ENCODE peak calls at places on chromosomes 16 and 17, in nine cellular contexts. Y is Right ventricle myocardium superior; K is NCI-H1436; G is breast epithelium; C is HTR-8/SVneo; X is kidney tubule cell; L is GM13976; S is neural progenitor cell; E is activated CD4-positive, alpha-beta T cell treated with anti-CD3 and anti-CD28 coated beads, Interleukin-2, amount 50 U/mL, for 1 hour. H is an unnamed sample.

GRCh38 chr16:4548124-4548523 is 8.0 kb upstream of the C16orf96 start:
- DNase-seq in C (no peak), L (no peak), G (no peak), S (no peak), K (no peak), E (no peak), X (no peak), Y (no peak), H (no peak)

GRCh38 chr17:75900691-75901533 is 3.8 kb downstream of the MRPL38 start:
- DNase-seq in X (no peak), Y (no peak), K (no peak), G (no peak), L (no peak), C (no peak), E (no peak), S (peak; percentile 1), H (no peak)

GRCh38 chr16:72098936-72099335 is 5.3 kb downstream of the DHX38 start:
- DNase-seq in C (no peak), K (no peak), G (no peak), X (no peak), L (no peak), S (peak; percentile 8), Y (no peak), E (no peak), H (no peak)

GRCh38 chr17:9576521-9577401 is at the start of gene CFAP52:
- DNase-seq in K (peak; percentile 49), S (peak; percentile 92), G (peak; percentile 56), X (peak; percentile 81), L (peak; percentile 85), E (peak; percentile 70), Y (peak; percentile 86), C (peak; percentile 79), H (peak; percentile 89)

GRCh38 chr17:39187152-39187830 is 10.2 kb downstream of the CACNB1 start:
- DNase-seq in G (no peak), Y (no peak), K (no peak), S (no peak), X (no peak), E (no peak), C (no peak), L (no peak), H (no peak)

GRCh38 chr17:75774988-75775668 is 9.5 kb upstream of the UNK start:
- DNase-seq in G (peak; percentile 49), Y (no peak), C (no peak), K (no peak), L (no peak), E (no peak), X (peak; percentile 81), S (no peak), H (peak; percentile 54)

GRCh38 chr16:56983211-56983751 is 6.1 kb upstream of the NLRC5 start:
- DNase-seq in C (no peak), G (no peak), E (no peak), K (no peak), S (no peak), Y (no peak), X (no peak), L (no peak), H (no peak)

GRCh38 chr16:12067714-12068401 is 91.3 kb downstream of the SNX29 start:
- DNase-seq in C (peak; percentile 79), G (peak; percentile 51), K (peak; percentile 70), S (peak; percentile 77), L (peak; percentile 81), Y (peak; percentile 48), E (no peak), X (peak; percentile 79), H (peak; percentile 64)

GRCh38 chr17:82893779-82894178 is 54.0 kb upstream of the ZNF750 start:
- DNase-seq in S (no peak), K (no peak), C (no peak), E (no peak), X (no peak), L (no peak), G (no peak), Y (peak; percentile 13), H (no peak)

GRCh38 chr16:67384778-67385510 is 8.4 kb downstream of the TPPP3 start:
- DNase-seq in X (no peak), E (no peak), G (no peak), K (no peak), Y (no peak), S (no peak), C (no peak), L (no peak), H (no peak)

GRCh38 chr16:4298761-4299522 is 16.9 kb upstream of the GLIS2 start:
- DNase-seq in G (peak; percentile 78), S (peak; percentile 48), X (peak; percentile 94), C (peak; percentile 95), L (peak; percentile 13), K (no peak), E (no peak), Y (peak; percentile 81), H (no peak)

GRCh38 chr17:45129426-45129939 is 2.8 kb downstream of the PLCD3 start:
- DNase-seq in S (peak; percentile 70), X (peak; percentile 49), E (no peak), K (no peak), Y (peak; percentile 60), C (no peak), G (no peak), L (no peak), H (no peak)

GRCh38 chr16:3597676-3598075 is 13.7 kb downstream of the SLX4 start:
- DNase-seq in X (no peak), C (no peak), G (no peak), K (no peak), E (no peak), L (no peak), Y (no peak), S (no peak), H (no peak)

GRCh38 chr16:24538756-24539294 is 541 bp upstream of the RBBP6 start:
- DNase-seq in C (peak; percentile 65), L (no peak), X (no peak), K (peak; percentile 85), Y (no peak), E (no peak), S (no peak), G (no peak), H (no peak)

GRCh38 chr17:58161566-58161965 is 5.2 kb upstream of the OR4D2 start:
- DNase-seq in G (no peak), C (no peak), S (no peak), Y (no peak), E (no peak), K (no peak), L (no peak), X (no peak), H (no peak)

GRCh38 chr16:72101195-72101594 is 7.5 kb downstream of the DHX38 start:
- DNase-seq in X (no peak), Y (no peak), K (no peak), S (no peak), G (no peak), L (no peak), C (no peak), E (no peak), H (no peak)

GRCh38 chr17:48427598-48427997 is 2.4 kb downstream of the SKAP1 start:
- DNase-seq in S (no peak), K (no peak), X (peak; percentile 35), C (no peak), L (peak; percentile 77), Y (no peak), G (no peak), E (peak; percentile 58), H (no peak)

GRCh38 chr16:69611103-69611640 is 45.4 kb downstream of the NFAT5 start:
- DNase-seq in G (no peak), L (no peak), S (no peak), C (no peak), Y (no peak), K (no peak), E (no peak), X (no peak), H (no peak)

GRCh38 chr16:30458561-30459394 is 13.1 kb upstream of the SEPHS2 start:
- DNase-seq in K (no peak), E (peak; percentile 59), G (no peak), S (no peak), C (no peak), L (peak; percentile 73), X (no peak), Y (peak; percentile 71), H (no peak)

GRCh38 chr16:19601083-19601976 is 45.8 kb downstream of the VPS35L start:
- DNase-seq in K (peak; percentile 22), X (peak; percentile 35), E (peak; percentile 34), G (no peak), Y (no peak), C (peak; percentile 11), L (peak; percentile 41), S (peak; percentile 64), H (no peak)

GRCh38 chr17:3808701-3809100 is 7.7 kb upstream of the ITGAE start:
- DNase-seq in S (no peak), L (no peak), E (no peak), G (no peak), Y (no peak), X (peak; percentile 49), K (no peak), C (no peak), H (no peak)

GRCh38 chr17:82791532-82791931 is 39.7 kb downstream of the TBCD start:
- DNase-seq in E (no peak), G (no peak), L (no peak), K (no peak), Y (no peak), S (no peak), C (peak; percentile 56), X (peak; percentile 89), H (no peak)

GRCh38 chr16:66522816-66523590 is 26.9 kb downstream of the TK2 start:
- DNase-seq in K (no peak), Y (no peak), E (no peak), S (no peak), L (no peak), G (no peak), X (no peak), C (no peak), H (no peak)

GRCh38 chr16:86772231-86772510 is 193.8 kb downstream of the FOXL1 start:
- DNase-seq in K (no peak), X (peak; percentile 68), E (no peak), S (no peak), Y (no peak), C (peak; percentile 47), G (no peak), L (no peak), H (no peak)

GRCh38 chr17:2067559-2067958 is 12.7 kb downstream of the HIC1 start:
- DNase-seq in S (no peak), G (no peak), E (no peak), L (no peak), X (no peak), K (no peak), C (no peak), Y (peak; percentile 54), H (peak; percentile 70)

GRCh38 chr16:89054261-89054661 is 39.4 kb upstream of the ACSF3 start:
- DNase-seq in K (no peak), G (no peak), C (no peak), S (peak; percentile 35), L (no peak), Y (no peak), E (no peak), X (no peak), H (no peak)

GRCh38 chr17:57604771-57605733 is 140.0 kb downstream of the CCDC182 start:
- DNase-seq in K (peak; percentile 91), C (no peak), E (peak; percentile 31), G (peak; percentile 24), X (peak; percentile 48), S (peak; percentile 38), Y (peak; percentile 72), L (peak; percentile 71), H (no peak)

GRCh38 chr17:5131146-5131715 is 15.4 kb downstream of the USP6 start:
- DNase-seq in K (no peak), C (no peak), X (no peak), L (no peak), Y (no peak), S (no peak), G (no peak), E (no peak), H (peak; percentile 14)

GRCh38 chr17:57009737-57010445 is 32.0 kb downstream of the SCPEP1 start:
- DNase-seq in X (peak; percentile 55), L (peak; percentile 77), G (no peak), C (peak; percentile 86), S (peak; percentile 69), E (peak; percentile 38), K (peak; percentile 80), Y (no peak), H (peak; percentile 65)

GRCh38 chr17:9004132-9004960 is 17.0 kb upstream of the NTN1 start:
- DNase-seq in G (no peak), Y (no peak), L (no peak), S (peak; percentile 72), K (no peak), X (no peak), E (no peak), C (no peak), H (no peak)

GRCh38 chr16:12971216-12971615 is 69.8 kb downstream of the SHISA9 start:
- DNase-seq in X (peak; percentile 97), K (peak; percentile 87), C (no peak), S (no peak), G (no peak), E (no peak), Y (no peak), L (no peak), H (no peak)